ENCODE peak calls at places on chromosome 17, in seven cellular contexts. One of them, this sample, is unnamed.

GRCh38 chr17:83077411-83077810 is 2.0 kb upstream of the METRNL start:
- DNase-seq in RWPE2: no peak
- DNase-seq in CD8-positive, alpha-beta memory T cell: no peak
- DNase-seq in CD8-positive, alpha-beta T cell: no peak
- DNase-seq in EL: no peak
- DNase-seq in stimulated activated naive B cell treated with anti-CD40 and anti-IgM and Interleukin-4, amounts not matched to agents 10 μg/mL and 1 μg/mL and 100 μg/mL, for 72 hours: no peak
- DNase-seq in psoas muscle: no peak
- DNase-seq in this sample: no peak

GRCh38 chr17:40554646-40555295 is 10.5 kb downstream of the CCR7 start:
- DNase-seq in RWPE2: no peak
- DNase-seq in CD8-positive, alpha-beta memory T cell: no peak
- DNase-seq in CD8-positive, alpha-beta T cell: no peak
- DNase-seq in EL: no peak
- DNase-seq in stimulated activated naive B cell treated with anti-CD40 and anti-IgM and Interleukin-4, amounts not matched to agents 10 μg/mL and 1 μg/mL and 100 μg/mL, for 72 hours: no peak
- DNase-seq in psoas muscle: no peak
- DNase-seq in this sample: no peak

GRCh38 chr17:14513835-14514234 is 213.0 kb downstream of the HS3ST3B1 start:
- DNase-seq in RWPE2: no peak
- DNase-seq in CD8-positive, alpha-beta memory T cell: no peak
- DNase-seq in CD8-positive, alpha-beta T cell: no peak
- DNase-seq in EL: no peak
- DNase-seq in stimulated activated naive B cell treated with anti-CD40 and anti-IgM and Interleukin-4, amounts not matched to agents 10 μg/mL and 1 μg/mL and 100 μg/mL, for 72 hours: no peak
- DNase-seq in psoas muscle: no peak
- DNase-seq in this sample: no peak

GRCh38 chr17:522912-523311 is 170.3 kb upstream of the RPH3AL start:
- DNase-seq in RWPE2: no peak
- DNase-seq in CD8-positive, alpha-beta memory T cell: no peak
- DNase-seq in CD8-positive, alpha-beta T cell: no peak
- DNase-seq in EL: no peak
- DNase-seq in stimulated activated naive B cell treated with anti-CD40 and anti-IgM and Interleukin-4, amounts not matched to agents 10 μg/mL and 1 μg/mL and 100 μg/mL, for 72 hours: no peak
- DNase-seq in psoas muscle: no peak
- DNase-seq in this sample: no peak

GRCh38 chr17:75822800-75823166 is 21.4 kb downstream of the UNC13D start:
- DNase-seq in RWPE2: no peak
- DNase-seq in CD8-positive, alpha-beta memory T cell: no peak
- DNase-seq in CD8-positive, alpha-beta T cell: no peak
- DNase-seq in EL: no peak
- DNase-seq in stimulated activated naive B cell treated with anti-CD40 and anti-IgM and Interleukin-4, amounts not matched to agents 10 μg/mL and 1 μg/mL and 100 μg/mL, for 72 hours: no peak
- DNase-seq in psoas muscle: no peak
- DNase-seq in this sample: no peak

GRCh38 chr17:16593356-16594102 is 24.5 kb upstream of the ZNF287 start:
- DNase-seq in RWPE2: no peak
- DNase-seq in CD8-positive, alpha-beta memory T cell: no peak
- DNase-seq in CD8-positive, alpha-beta T cell: no peak
- DNase-seq in EL: no peak
- DNase-seq in stimulated activated naive B cell treated with anti-CD40 and anti-IgM and Interleukin-4, amounts not matched to agents 10 μg/mL and 1 μg/mL and 100 μg/mL, for 72 hours: no peak
- DNase-seq in psoas muscle: no peak
- DNase-seq in this sample: no peak

GRCh38 chr17:75589919-75590303 is 2.3 kb downstream of the MYO15B start:
- DNase-seq in RWPE2: no peak
- DNase-seq in CD8-positive, alpha-beta memory T cell: peak; percentile 57
- DNase-seq in CD8-positive, alpha-beta T cell: no peak
- DNase-seq in EL: no peak
- DNase-seq in stimulated activated naive B cell treated with anti-CD40 and anti-IgM and Interleukin-4, amounts not matched to agents 10 μg/mL and 1 μg/mL and 100 μg/mL, for 72 hours: no peak
- DNase-seq in psoas muscle: no peak
- DNase-seq in this sample: no peak

GRCh38 chr17:20935740-20936139 is 107.1 kb downstream of the USP22 start:
- DNase-seq in RWPE2: no peak
- DNase-seq in CD8-positive, alpha-beta memory T cell: no peak
- DNase-seq in CD8-positive, alpha-beta T cell: no peak
- DNase-seq in EL: peak; percentile 69
- DNase-seq in stimulated activated naive B cell treated with anti-CD40 and anti-IgM and Interleukin-4, amounts not matched to agents 10 μg/mL and 1 μg/mL and 100 μg/mL, for 72 hours: no peak
- DNase-seq in psoas muscle: no peak
- DNase-seq in this sample: no peak

GRCh38 chr17:80169784-80170500 is at the start of gene CARD14:
- DNase-seq in RWPE2: no peak
- DNase-seq in CD8-positive, alpha-beta memory T cell: no peak
- DNase-seq in CD8-positive, alpha-beta T cell: no peak
- DNase-seq in EL: no peak
- DNase-seq in stimulated activated naive B cell treated with anti-CD40 and anti-IgM and Interleukin-4, amounts not matched to agents 10 μg/mL and 1 μg/mL and 100 μg/mL, for 72 hours: no peak
- DNase-seq in psoas muscle: no peak
- DNase-seq in this sample: no peak

GRCh38 chr17:77725851-77726250 is 232.7 kb upstream of the TNRC6C start:
- DNase-seq in RWPE2: no peak
- DNase-seq in CD8-positive, alpha-beta memory T cell: no peak
- DNase-seq in CD8-positive, alpha-beta T cell: no peak
- DNase-seq in EL: no peak
- DNase-seq in stimulated activated naive B cell treated with anti-CD40 and anti-IgM and Interleukin-4, amounts not matched to agents 10 μg/mL and 1 μg/mL and 100 μg/mL, for 72 hours: no peak
- DNase-seq in psoas muscle: no peak
- DNase-seq in this sample: no peak

GRCh38 chr17:72558971-72559476 is 438.2 kb downstream of the SOX9 start:
- DNase-seq in RWPE2: no peak
- DNase-seq in CD8-positive, alpha-beta memory T cell: no peak
- DNase-seq in CD8-positive, alpha-beta T cell: no peak
- DNase-seq in EL: no peak
- DNase-seq in stimulated activated naive B cell treated with anti-CD40 and anti-IgM and Interleukin-4, amounts not matched to agents 10 μg/mL and 1 μg/mL and 100 μg/mL, for 72 hours: no peak
- DNase-seq in psoas muscle: no peak
- DNase-seq in this sample: no peak

GRCh38 chr17:77516902-77517301 is 376.1 kb downstream of the SEC14L1 start:
- DNase-seq in RWPE2: no peak
- DNase-seq in CD8-positive, alpha-beta memory T cell: peak; percentile 47
- DNase-seq in CD8-positive, alpha-beta T cell: no peak
- DNase-seq in EL: peak; percentile 74
- DNase-seq in stimulated activated naive B cell treated with anti-CD40 and anti-IgM and Interleukin-4, amounts not matched to agents 10 μg/mL and 1 μg/mL and 100 μg/mL, for 72 hours: no peak
- DNase-seq in psoas muscle: no peak
- DNase-seq in this sample: no peak

GRCh38 chr17:11651089-11651488 is 52.8 kb downstream of the DNAH9 start:
- DNase-seq in RWPE2: no peak
- DNase-seq in CD8-positive, alpha-beta memory T cell: no peak
- DNase-seq in CD8-positive, alpha-beta T cell: no peak
- DNase-seq in EL: no peak
- DNase-seq in stimulated activated naive B cell treated with anti-CD40 and anti-IgM and Interleukin-4, amounts not matched to agents 10 μg/mL and 1 μg/mL and 100 μg/mL, for 72 hours: no peak
- DNase-seq in psoas muscle: no peak
- DNase-seq in this sample: no peak

GRCh38 chr17:1168537-1169234 is 11.1 kb downstream of the ABR start:
- DNase-seq in RWPE2: no peak
- DNase-seq in CD8-positive, alpha-beta memory T cell: no peak
- DNase-seq in CD8-positive, alpha-beta T cell: no peak
- DNase-seq in EL: no peak
- DNase-seq in stimulated activated naive B cell treated with anti-CD40 and anti-IgM and Interleukin-4, amounts not matched to agents 10 μg/mL and 1 μg/mL and 100 μg/mL, for 72 hours: no peak
- DNase-seq in psoas muscle: no peak
- DNase-seq in this sample: no peak

GRCh38 chr17:74736423-74737298 is at the start of gene RAB37:
- DNase-seq in RWPE2: no peak
- DNase-seq in CD8-positive, alpha-beta memory T cell: peak; percentile 70
- DNase-seq in CD8-positive, alpha-beta T cell: peak; percentile 48
- DNase-seq in EL: no peak
- DNase-seq in stimulated activated naive B cell treated with anti-CD40 and anti-IgM and Interleukin-4, amounts not matched to agents 10 μg/mL and 1 μg/mL and 100 μg/mL, for 72 hours: peak; percentile 56
- DNase-seq in psoas muscle: peak; percentile 48
- DNase-seq in this sample: no peak

This sample was measured in SW 1271.